ENCODE peak calls at places on chromosomes 7 and 10, in six cellular contexts. F is AG04450; X is GM06990; E is CD4-positive, CD25-positive, alpha-beta regulatory T cell; S is PC-3; J is GM23338. P is an unnamed sample.

GRCh38 chr10:90352288-90352687 is 505.6 kb downstream of the HTR7 start:
- DNase-seq in F (no peak), X (no peak), E (no peak), S (no peak), J (peak), P (no peak)

GRCh38 chr7:7265676-7266075 is 83.3 kb downstream of the C1GALT1 start:
- DNase-seq in F (no peak), X (no peak), E (no peak), S (no peak), J (no peak), P (no peak)

GRCh38 chr7:30896783-30897617 is 14.7 kb upstream of the AQP1 start:
- DNase-seq in F (no peak), X (no peak), E (no peak), S (no peak), J (no peak), P (no peak)

GRCh38 chr7:111006040-111006439 is 84.9 kb upstream of the LRRN3 start:
- DNase-seq in F (no peak), X (no peak), E (no peak), S (no peak), J (no peak), P (no peak)

GRCh38 chr10:126691456-126691855 is 21.0 kb upstream of the C10orf90 start:
- DNase-seq in F (no peak), X (no peak), E (no peak), S (peak), J (no peak), P (no peak)

GRCh38 chr7:92988051-92988450 is 129.7 kb downstream of the SAMD9 start:
- DNase-seq in F (no peak), X (no peak), E (no peak), S (peak), J (peak), P (peak)

GRCh38 chr7:24755541-24756416 is 1.5 kb downstream of the GSDME start:
- DNase-seq in F (peak), X (peak), E (no peak), S (peak), J (no peak), P (no peak)

GRCh38 chr10:670990-671389 is 18.5 kb downstream of the DIP2C start:
- DNase-seq in F (no peak), X (no peak), E (no peak), S (no peak), J (no peak), P (no peak)

GRCh38 chr7:70436815-70437350 is 695.1 kb upstream of the GALNT17 start:
- DNase-seq in F (no peak), X (no peak), E (no peak), S (no peak), J (no peak), P (no peak)

GRCh38 chr10:126239844-126240243 is 148.4 kb downstream of the ADAM12 start:
- DNase-seq in F (no peak), X (no peak), E (no peak), S (no peak), J (no peak), P (no peak)

GRCh38 chr7:141366098-141366621 is 185.1 kb upstream of the AGK start:
- DNase-seq in F (no peak), X (no peak), E (no peak), S (no peak), J (peak), P (no peak)

GRCh38 chr10:47190301-47190700 is 109.7 kb upstream of the GDF10 start:
- DNase-seq in F (no peak), X (no peak), E (no peak), S (peak), J (no peak), P (no peak)

GRCh38 chr10:91024541-91024940 is 103.7 kb upstream of the ANKRD1 start:
- DNase-seq in F (no peak), X (no peak), E (no peak), S (no peak), J (no peak), P (no peak)

GRCh38 chr10:663844-664243 is 25.6 kb downstream of the DIP2C start:
- DNase-seq in F (no peak), X (no peak), E (no peak), S (no peak), J (no peak), P (no peak)

GRCh38 chr7:157932498-157933218 is 595.9 kb downstream of the DNAJB6 start:
- DNase-seq in F (no peak), X (no peak), E (no peak), S (peak), J (no peak), P (no peak)

GRCh38 chr7:72268090-72268489 is 144.0 kb downstream of the CALN1 start:
- DNase-seq in F (no peak), X (no peak), E (no peak), S (no peak), J (peak), P (no peak)

GRCh38 chr7:107877731-107878382 is 13.1 kb upstream of the DLD start:
- DNase-seq in F (no peak), X (no peak), E (no peak), S (no peak), J (no peak), P (no peak)

GRCh38 chr7:41629711-41630111 is 73.2 kb downstream of the INHBA start:
- DNase-seq in F (no peak), X (no peak), E (no peak), S (no peak), J (peak), P (no peak)

GRCh38 chr10:124725171-124725631 is 19.0 kb downstream of the FAM53B start:
- DNase-seq in F (no peak), X (no peak), E (no peak), S (no peak), J (no peak), P (no peak)

GRCh38 chr10:96319754-96320514 is 15.7 kb downstream of the DNTT start:
- DNase-seq in F (no peak), X (no peak), E (no peak), S (no peak), J (no peak), P (no peak)

GRCh38 chr10:15858895-15859294 is 1.4 kb downstream of the MINDY3 start:
- DNase-seq in F (no peak), X (no peak), E (no peak), S (no peak), J (no peak), P (no peak)

GRCh38 chr10:15780353-15781135 is 60.8 kb upstream of the ITGA8 start:
- DNase-seq in F (no peak), X (no peak), E (no peak), S (peak), J (no peak), P (no peak)

GRCh38 chr7:93563584-93563983 is 10.9 kb downstream of the CALCR start:
- DNase-seq in F (no peak), X (no peak), E (no peak), S (no peak), J (no peak), P (no peak)

GRCh38 chr7:23347682-23348180 is 48.6 kb downstream of the MALSU1 start:
- DNase-seq in F (no peak), X (no peak), E (no peak), S (peak), J (no peak), P (no peak)

GRCh38 chr10:59126992-59127391 is 49.5 kb upstream of the PHYHIPL start:
- DNase-seq in F (no peak), X (no peak), E (no peak), S (peak), J (no peak), P (no peak)

GRCh38 chr7:85191383-85191782 is 4.5 kb upstream of the SEMA3D start:
- DNase-seq in F (no peak), X (no peak), E (no peak), S (peak), J (peak), P (no peak)

GRCh38 chr7:134857958-134858357 is 78.5 kb downstream of the CALD1 start:
- DNase-seq in F (no peak), X (no peak), E (no peak), S (no peak), J (no peak), P (no peak)

GRCh38 chr10:68202965-68203358 is 29.0 kb downstream of the ATOH7 start:
- DNase-seq in F (no peak), X (no peak), E (no peak), S (peak), J (no peak), P (no peak)

DNA sequence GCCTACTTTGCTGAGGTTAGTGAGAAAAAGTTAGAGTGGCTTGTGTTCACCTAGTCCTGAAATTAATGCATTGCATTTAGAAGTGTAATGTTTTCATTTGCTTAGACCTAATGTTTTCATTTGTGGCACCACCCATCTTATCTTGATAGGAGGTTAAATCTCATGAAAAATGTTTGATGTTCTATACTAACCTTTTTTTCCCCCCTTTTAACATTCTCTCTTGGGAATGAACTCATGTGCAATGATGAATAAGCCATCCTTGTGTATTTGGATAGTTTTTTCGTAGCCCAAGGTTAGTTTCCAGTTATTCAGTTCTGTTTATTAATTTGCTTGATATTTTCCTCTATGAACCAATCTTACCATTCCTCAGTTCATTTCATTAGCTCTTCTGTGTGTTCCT is 2.8 kb downstream of the FHIP2A start:
- DNase-seq in F (no peak), X (no peak), E (no peak), S (no peak), J (no peak), P (no peak)
- H3K4me3 ChIP-seq in F (peak), X (no peak), E (peak), S (no peak), J (no peak), P (no peak)

GRCh38 chr10:114683593-114683992 is 25.5 kb upstream of the ABLIM1 start:
- DNase-seq in F (no peak), X (no peak), E (no peak), S (no peak), J (no peak), P (no peak)
- H3K4me3 ChIP-seq in F (no peak), X (no peak), E (no peak), S (no peak), J (no peak), P (no peak)

DNA sequence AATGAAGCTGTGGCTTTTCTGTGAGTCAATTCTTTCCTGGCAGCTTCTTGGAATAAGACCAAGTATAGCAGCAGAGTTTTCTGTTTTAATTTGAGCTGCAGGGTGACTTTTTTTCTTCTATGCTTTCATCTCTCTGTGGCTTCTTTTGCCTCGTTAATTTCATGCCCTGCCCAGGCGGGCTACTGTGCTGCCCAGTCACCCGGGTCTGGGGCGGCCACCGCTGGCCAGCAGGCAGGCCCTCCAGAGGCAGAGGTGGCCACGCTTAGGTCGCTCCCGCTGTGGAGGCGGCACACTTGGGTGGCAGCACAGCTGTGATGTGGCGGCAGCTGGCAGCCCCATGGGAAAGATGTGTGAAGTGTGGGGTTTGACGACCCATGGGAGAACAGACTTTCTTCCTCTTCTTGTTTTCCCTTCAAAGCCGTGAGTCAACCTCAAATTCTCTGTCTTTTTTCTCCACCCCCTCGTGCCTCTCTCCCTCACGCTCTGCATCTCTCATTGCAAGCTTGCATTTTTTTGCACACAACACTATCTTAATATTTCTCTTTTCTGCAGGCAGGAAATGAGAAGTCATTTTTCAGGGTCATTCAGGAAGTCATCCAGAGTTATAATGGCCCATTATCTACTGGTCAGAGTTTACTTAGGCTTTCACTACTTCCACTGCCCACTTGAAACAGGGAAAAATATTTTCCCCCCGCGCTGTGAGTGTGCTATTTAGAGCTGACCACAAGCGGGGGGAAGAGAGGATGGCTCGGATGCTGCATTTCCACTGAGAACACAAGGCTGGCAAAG is 67.8 kb downstream of the EGFR start:
- DNase-seq in F (peak), X (peak), E (no peak), S (peak), J (no peak), P (peak)
- H3K4me3 ChIP-seq in F (peak), X (peak), E (no peak), S (peak), J (no peak), P (no peak)

GRCh38 chr7:5043661-5044060 is 2.0 kb upstream of the RBAK start:
- DNase-seq in F (no peak), X (no peak), E (no peak), S (no peak), J (no peak), P (no peak)
- H3K4me3 ChIP-seq in F (no peak), X (no peak), E (no peak), S (no peak), J (no peak), P (no peak)

GRCh38 chr10:129659881-129660280 is 192.8 kb downstream of the MGMT start:
- DNase-seq in F (no peak), X (no peak), E (no peak), S (no peak), J (no peak), P (no peak)
- H3K4me3 ChIP-seq in F (no peak), X (no peak), E (no peak), S (no peak), J (no peak), P (no peak)

GRCh38 chr7:2402687-2403013 is 761 bp upstream of the CHST12 start:
- DNase-seq in F (no peak), X (no peak), E (no peak), S (no peak), J (no peak), P (no peak)

GRCh38 chr7:2398506-2398905 is 4.9 kb upstream of the CHST12 start:
- DNase-seq in F (no peak), X (no peak), E (no peak), S (no peak), J (no peak), P (no peak)

GRCh38 chr7:2403014-2403717 is at the start of gene CHST12:
- DNase-seq in F (peak), X (peak), E (peak), S (peak), J (peak), P (peak)

GRCh38 chr7:2403718-2404648 is 572 bp downstream of the CHST12 start:
- DNase-seq in F (no peak), X (no peak), E (no peak), S (peak), J (peak), P (no peak)

DNA sequence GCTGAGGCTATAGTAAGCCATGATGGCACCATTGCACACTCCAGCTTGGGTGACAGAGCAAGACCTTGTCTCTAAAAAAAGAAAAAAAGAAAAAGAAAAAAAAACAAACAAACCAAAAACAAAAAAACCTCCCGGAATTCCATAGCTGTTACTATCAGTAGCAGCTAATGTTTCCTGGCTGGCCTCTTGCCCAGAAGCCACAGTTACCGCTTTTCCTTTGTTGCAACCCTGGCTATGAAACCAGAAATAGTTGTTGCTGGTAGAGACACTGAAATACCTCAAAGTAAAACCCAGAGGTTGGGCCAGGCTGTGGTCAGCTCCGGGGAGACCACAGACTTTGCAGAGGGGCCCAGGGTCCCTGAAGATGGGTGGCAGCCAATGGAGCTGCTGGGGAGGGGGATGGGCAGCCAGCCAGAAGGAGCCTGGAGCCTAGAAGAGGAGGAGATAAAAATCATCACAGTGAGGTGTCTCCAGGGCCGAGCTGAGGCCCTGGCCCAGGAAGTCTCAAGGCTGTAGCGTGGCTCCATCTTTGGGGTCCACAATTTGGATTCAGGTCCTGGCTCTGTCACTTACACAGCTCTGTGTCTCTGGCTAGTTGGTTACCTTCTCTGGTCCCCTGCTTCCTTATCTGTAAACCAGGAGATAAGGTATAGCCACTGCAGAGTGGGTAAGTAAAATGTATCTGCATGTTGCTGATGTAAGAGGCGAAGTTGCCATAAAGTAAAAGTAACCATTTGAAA is 3.4 kb upstream of the CHST12 start:
- DNase-seq in F (peak), X (no peak), E (no peak), S (peak), J (no peak), P (peak)
- H3K4me3 ChIP-seq in F (peak), X (no peak), E (no peak), S (peak), J (no peak), P (peak)

GRCh38 chr10:116170815-116171250 is 102.2 kb downstream of the GFRA1 start:
- DNase-seq in F (no peak), X (no peak), E (no peak), S (no peak), J (no peak), P (no peak)
- H3K4me3 ChIP-seq in F (no peak), X (no peak), E (no peak), S (no peak), J (no peak), P (no peak)

GRCh38 chr10:62912086-62912485 is 95.9 kb upstream of the EGR2 start:
- DNase-seq in F (no peak), X (no peak), E (no peak), S (no peak), J (no peak), P (no peak)

GRCh38 chr10:62911210-62911963 is 95.2 kb upstream of the EGR2 start:
- DNase-seq in F (no peak), X (no peak), E (no peak), S (no peak), J (peak), P (no peak)

GRCh38 chr10:62903828-62904227 is 87.7 kb upstream of the EGR2 start:
- DNase-seq in F (no peak), X (no peak), E (no peak), S (peak), J (no peak), P (no peak)

GRCh38 chr10:62907470-62908212 is 91.5 kb upstream of the EGR2 start:
- DNase-seq in F (no peak), X (no peak), E (no peak), S (peak), J (no peak), P (no peak)
- H3K4me3 ChIP-seq in F (no peak), X (no peak), E (no peak), S (no peak), J (no peak), P (no peak)

GRCh38 chr7:142407939-142408573 is 150.2 kb upstream of the PRSS58 start:
- DNase-seq in F (no peak), X (no peak), E (no peak), S (no peak), J (no peak), P (no peak)
- H3K4me3 ChIP-seq in F (peak), X (no peak), E (no peak), S (no peak), J (no peak), P (no peak)

DNA sequence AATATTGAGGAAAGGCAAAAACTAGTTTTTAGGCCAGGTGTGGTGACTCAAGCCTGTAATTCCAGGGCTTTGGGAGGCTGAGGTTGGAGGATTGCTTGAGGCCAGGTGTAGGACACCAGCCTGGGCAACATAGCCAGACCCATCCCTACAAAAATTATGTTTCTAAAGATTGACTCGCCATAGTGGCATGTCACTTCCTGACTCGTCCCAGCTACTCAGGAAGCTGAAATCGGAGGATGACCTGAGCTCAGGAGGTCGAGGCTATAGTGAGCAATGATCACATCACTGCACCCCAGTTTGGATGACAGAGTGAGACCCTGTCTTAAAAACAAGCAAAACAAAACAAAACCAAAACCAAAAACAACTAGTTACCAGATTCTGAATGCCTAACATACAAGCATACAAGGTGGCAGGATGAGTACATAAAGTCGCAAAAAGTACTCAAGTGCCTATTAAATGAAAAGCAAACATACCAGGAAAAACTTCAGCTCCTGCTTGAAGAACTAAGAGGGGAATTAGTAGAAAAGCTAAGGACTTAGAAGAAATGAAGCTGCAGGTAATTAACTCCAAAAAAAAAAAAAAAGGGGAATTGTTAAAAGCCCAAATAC is 14.1 kb downstream of the ZNF398 start:
- DNase-seq in F (no peak), X (no peak), E (no peak), S (peak), J (no peak), P (no peak)
- H3K4me3 ChIP-seq in F (no peak), X (no peak), E (no peak), S (no peak), J (no peak), P (no peak)

P was measured in Jurkat, Clone E6-1.